ENCODE peak calls at places on chromosome 21, in nine cellular contexts. One of them, this sample, is unnamed.

GRCh38 chr21:21163904-21164303 is 165.7 kb downstream of the NCAM2 start:
- DNase-seq in fibroblast of the aortic adventitia: peak
- DNase-seq in pancreas: peak
- DNase-seq in A549: peak
- DNase-seq in MM.1S: peak
- DNase-seq in nephron progenitor cell: peak
- DNase-seq in astrocyte of the spinal cord: peak
- DNase-seq in breast epithelium: peak
- DNase-seq in osteocyte: no peak
- DNase-seq in this sample: no peak

GRCh38 chr21:23921670-23922418 is 1685.4 kb downstream of the MRPL39 start:
- DNase-seq in fibroblast of the aortic adventitia: no peak
- DNase-seq in pancreas: no peak
- DNase-seq in A549: no peak
- DNase-seq in MM.1S: peak
- DNase-seq in nephron progenitor cell: no peak
- DNase-seq in astrocyte of the spinal cord: no peak
- DNase-seq in breast epithelium: no peak
- DNase-seq in osteocyte: no peak
- DNase-seq in this sample: no peak

GRCh38 chr21:37863842-37864241 is 52.4 kb downstream of the KCNJ6 start:
- DNase-seq in fibroblast of the aortic adventitia: no peak
- DNase-seq in pancreas: no peak
- DNase-seq in A549: no peak
- DNase-seq in MM.1S: no peak
- DNase-seq in nephron progenitor cell: no peak
- DNase-seq in astrocyte of the spinal cord: peak
- DNase-seq in breast epithelium: no peak
- DNase-seq in osteocyte: peak
- DNase-seq in this sample: no peak

GRCh38 chr21:46427516-46427915 is 31.2 kb upstream of the DIP2A start:
- DNase-seq in fibroblast of the aortic adventitia: no peak
- DNase-seq in pancreas: no peak
- DNase-seq in A549: no peak
- DNase-seq in MM.1S: no peak
- DNase-seq in nephron progenitor cell: no peak
- DNase-seq in astrocyte of the spinal cord: no peak
- DNase-seq in breast epithelium: no peak
- DNase-seq in osteocyte: no peak
- DNase-seq in this sample: no peak

GRCh38 chr21:45999581-46000181 is 18.1 kb downstream of the COL6A1 start:
- DNase-seq in fibroblast of the aortic adventitia: no peak
- DNase-seq in pancreas: no peak
- DNase-seq in A549: no peak
- DNase-seq in MM.1S: no peak
- DNase-seq in nephron progenitor cell: no peak
- DNase-seq in astrocyte of the spinal cord: no peak
- DNase-seq in breast epithelium: peak
- DNase-seq in osteocyte: peak
- DNase-seq in this sample: no peak

GRCh38 chr21:34129039-34129891 is 55.9 kb downstream of the MRPS6 start:
- DNase-seq in fibroblast of the aortic adventitia: peak
- DNase-seq in pancreas: peak
- DNase-seq in A549: no peak
- DNase-seq in MM.1S: no peak
- DNase-seq in nephron progenitor cell: peak
- DNase-seq in astrocyte of the spinal cord: peak
- DNase-seq in breast epithelium: no peak
- DNase-seq in osteocyte: peak
- DNase-seq in this sample: no peak

GRCh38 chr21:42159560-42160110 is 59.3 kb upstream of the ABCG1 start:
- DNase-seq in fibroblast of the aortic adventitia: no peak
- DNase-seq in pancreas: no peak
- DNase-seq in A549: no peak
- DNase-seq in MM.1S: no peak
- DNase-seq in nephron progenitor cell: no peak
- DNase-seq in astrocyte of the spinal cord: no peak
- DNase-seq in breast epithelium: no peak
- DNase-seq in osteocyte: no peak
- DNase-seq in this sample: peak

GRCh38 chr21:9758888-9759287 is 762.5 kb upstream of the TPTE start:
- DNase-seq in fibroblast of the aortic adventitia: no peak
- DNase-seq in pancreas: no peak
- DNase-seq in A549: no peak
- DNase-seq in MM.1S: no peak
- DNase-seq in nephron progenitor cell: no peak
- DNase-seq in astrocyte of the spinal cord: no peak
- DNase-seq in breast epithelium: no peak
- DNase-seq in osteocyte: peak
- DNase-seq in this sample: no peak

GRCh38 chr21:22842875-22843274 is 1844.7 kb downstream of the NCAM2 start:
- DNase-seq in fibroblast of the aortic adventitia: no peak
- DNase-seq in pancreas: no peak
- DNase-seq in A549: no peak
- DNase-seq in MM.1S: no peak
- DNase-seq in nephron progenitor cell: peak
- DNase-seq in astrocyte of the spinal cord: no peak
- DNase-seq in breast epithelium: no peak
- DNase-seq in osteocyte: no peak
- DNase-seq in this sample: no peak

GRCh38 chr21:33642896-33643657 is 776 bp downstream of the ITSN1 start:
- DNase-seq in fibroblast of the aortic adventitia: peak
- DNase-seq in pancreas: peak
- DNase-seq in A549: peak
- DNase-seq in MM.1S: peak
- DNase-seq in nephron progenitor cell: peak
- DNase-seq in astrocyte of the spinal cord: no peak
- DNase-seq in breast epithelium: no peak
- DNase-seq in osteocyte: peak
- DNase-seq in this sample: peak

GRCh38 chr21:33441489-33442477 is 38.0 kb downstream of the TMEM50B start:
- DNase-seq in fibroblast of the aortic adventitia: peak
- DNase-seq in pancreas: no peak
- DNase-seq in A549: peak
- DNase-seq in MM.1S: no peak
- DNase-seq in nephron progenitor cell: peak
- DNase-seq in astrocyte of the spinal cord: peak
- DNase-seq in breast epithelium: peak
- DNase-seq in osteocyte: no peak
- DNase-seq in this sample: no peak

GRCh38 chr21:32300117-32300681 is 1.5 kb downstream of the MRAP start:
- DNase-seq in fibroblast of the aortic adventitia: no peak
- DNase-seq in pancreas: no peak
- DNase-seq in A549: no peak
- DNase-seq in MM.1S: no peak
- DNase-seq in nephron progenitor cell: no peak
- DNase-seq in astrocyte of the spinal cord: no peak
- DNase-seq in breast epithelium: no peak
- DNase-seq in osteocyte: no peak
- DNase-seq in this sample: no peak

DNA sequence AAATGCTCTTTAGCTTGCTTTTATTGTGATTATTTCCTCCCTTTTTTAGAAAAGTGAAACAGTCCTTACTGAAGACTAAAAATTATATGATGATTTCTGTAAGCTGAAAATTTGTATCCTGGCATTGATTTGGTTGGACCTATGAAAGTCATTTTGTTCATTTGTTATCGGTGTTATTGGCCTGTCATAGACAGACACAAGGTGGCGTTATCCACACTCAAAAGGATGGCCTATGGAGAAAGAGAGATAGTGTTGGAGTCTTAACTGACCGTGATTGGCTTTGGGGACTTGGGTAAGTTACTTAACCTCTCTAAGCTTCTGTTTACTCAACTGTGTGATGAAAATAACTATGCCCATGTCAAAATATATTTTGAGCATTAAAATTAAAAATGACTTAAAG is 203.6 kb upstream of the CHODL start:
- DNase-seq in fibroblast of the aortic adventitia: no peak
- DNase-seq in pancreas: no peak
- DNase-seq in A549: peak
- DNase-seq in MM.1S: peak
- DNase-seq in nephron progenitor cell: peak
- DNase-seq in astrocyte of the spinal cord: peak
- DNase-seq in breast epithelium: no peak
- DNase-seq in osteocyte: no peak
- DNase-seq in this sample: no peak
- TF ChIP-seq CTCF in fibroblast of the aortic adventitia: no peak
- TF ChIP-seq CTCF in pancreas: no peak
- TF ChIP-seq CTCF in A549: no peak
- TF ChIP-seq CTCF in MM.1S: peak
- TF ChIP-seq CTCF in nephron progenitor cell: peak
- TF ChIP-seq CTCF in astrocyte of the spinal cord: peak
- TF ChIP-seq CTCF in breast epithelium: no peak
- TF ChIP-seq CTCF in osteocyte: no peak
- TF ChIP-seq CTCF in this sample: peak

GRCh38 chr21:35441868-35442582 is 392.9 kb upstream of the RUNX1 start:
- DNase-seq in fibroblast of the aortic adventitia: no peak
- DNase-seq in pancreas: no peak
- DNase-seq in A549: no peak
- DNase-seq in MM.1S: no peak
- DNase-seq in nephron progenitor cell: no peak
- DNase-seq in astrocyte of the spinal cord: no peak
- DNase-seq in breast epithelium: no peak
- DNase-seq in osteocyte: no peak
- DNase-seq in this sample: no peak

GRCh38 chr21:35438643-35439404 is 389.7 kb upstream of the RUNX1 start:
- DNase-seq in fibroblast of the aortic adventitia: peak
- DNase-seq in pancreas: no peak
- DNase-seq in A549: no peak
- DNase-seq in MM.1S: peak
- DNase-seq in nephron progenitor cell: no peak
- DNase-seq in astrocyte of the spinal cord: no peak
- DNase-seq in breast epithelium: no peak
- DNase-seq in osteocyte: no peak
- DNase-seq in this sample: no peak

GRCh38 chr21:35437941-35438340 is 388.8 kb upstream of the RUNX1 start:
- DNase-seq in fibroblast of the aortic adventitia: no peak
- DNase-seq in pancreas: no peak
- DNase-seq in A549: no peak
- DNase-seq in MM.1S: no peak
- DNase-seq in nephron progenitor cell: no peak
- DNase-seq in astrocyte of the spinal cord: no peak
- DNase-seq in breast epithelium: no peak
- DNase-seq in osteocyte: no peak
- DNase-seq in this sample: no peak

DNA sequence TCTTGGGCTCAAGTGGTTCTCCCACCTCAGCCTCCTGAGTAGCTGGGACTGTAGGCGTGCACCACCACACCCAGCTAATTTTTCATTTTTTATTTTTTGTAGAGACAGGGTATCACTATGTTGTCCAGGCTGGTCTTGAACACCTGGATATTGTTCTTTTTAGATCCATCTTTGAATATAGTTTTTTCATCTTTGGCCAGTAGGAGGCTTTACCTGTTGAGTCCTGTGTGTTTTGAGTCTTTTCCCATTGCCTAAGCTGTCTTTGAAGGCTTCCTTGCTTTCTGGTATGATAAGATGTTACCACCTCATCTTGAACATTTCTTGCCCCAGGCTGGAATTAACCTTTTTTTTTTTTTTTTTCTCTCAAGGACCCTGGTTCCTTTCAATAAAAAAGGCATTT is 387.8 kb upstream of the RUNX1 start:
- DNase-seq in fibroblast of the aortic adventitia: no peak
- DNase-seq in pancreas: no peak
- DNase-seq in A549: no peak
- DNase-seq in MM.1S: no peak
- DNase-seq in nephron progenitor cell: no peak
- DNase-seq in astrocyte of the spinal cord: no peak
- DNase-seq in breast epithelium: no peak
- DNase-seq in osteocyte: no peak
- DNase-seq in this sample: no peak
- TF ChIP-seq CTCF in fibroblast of the aortic adventitia: no peak
- TF ChIP-seq CTCF in pancreas: no peak
- TF ChIP-seq CTCF in A549: no peak
- TF ChIP-seq CTCF in MM.1S: peak
- TF ChIP-seq CTCF in nephron progenitor cell: no peak
- TF ChIP-seq CTCF in astrocyte of the spinal cord: peak
- TF ChIP-seq CTCF in breast epithelium: no peak
- TF ChIP-seq CTCF in osteocyte: no peak
- TF ChIP-seq CTCF in this sample: peak

DNA sequence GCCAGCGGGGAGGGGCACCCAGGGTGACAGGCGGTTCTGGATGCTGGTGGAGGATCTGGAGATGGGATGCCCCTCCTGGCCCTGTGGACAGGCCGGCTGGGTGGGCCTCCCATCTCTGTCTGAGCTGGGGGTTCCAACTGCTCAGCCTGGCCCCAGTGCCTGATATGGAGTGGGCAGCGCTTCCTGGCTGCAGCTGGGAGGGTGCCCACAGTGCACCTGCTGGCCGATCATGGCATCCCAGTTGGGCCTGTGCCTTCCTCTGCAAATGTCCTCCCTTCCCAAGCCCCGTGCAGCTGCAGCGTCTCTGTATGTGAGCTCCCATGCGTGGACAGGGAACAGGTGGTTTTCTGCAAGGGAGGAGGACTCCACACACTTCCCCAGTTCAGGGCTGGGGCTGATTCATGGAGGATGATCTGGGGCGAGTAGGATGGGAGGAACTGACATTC is 2.1 kb downstream of the PFKL start:
- DNase-seq in fibroblast of the aortic adventitia: no peak
- DNase-seq in pancreas: peak
- DNase-seq in A549: no peak
- DNase-seq in MM.1S: no peak
- DNase-seq in nephron progenitor cell: no peak
- DNase-seq in astrocyte of the spinal cord: no peak
- DNase-seq in breast epithelium: no peak
- DNase-seq in osteocyte: no peak
- DNase-seq in this sample: no peak
- TF ChIP-seq CTCF in fibroblast of the aortic adventitia: no peak
- TF ChIP-seq CTCF in pancreas: no peak
- TF ChIP-seq CTCF in A549: no peak
- TF ChIP-seq CTCF in MM.1S: peak
- TF ChIP-seq CTCF in nephron progenitor cell: no peak
- TF ChIP-seq CTCF in astrocyte of the spinal cord: no peak
- TF ChIP-seq CTCF in breast epithelium: no peak
- TF ChIP-seq CTCF in osteocyte: no peak
- TF ChIP-seq CTCF in this sample: no peak

DNA sequence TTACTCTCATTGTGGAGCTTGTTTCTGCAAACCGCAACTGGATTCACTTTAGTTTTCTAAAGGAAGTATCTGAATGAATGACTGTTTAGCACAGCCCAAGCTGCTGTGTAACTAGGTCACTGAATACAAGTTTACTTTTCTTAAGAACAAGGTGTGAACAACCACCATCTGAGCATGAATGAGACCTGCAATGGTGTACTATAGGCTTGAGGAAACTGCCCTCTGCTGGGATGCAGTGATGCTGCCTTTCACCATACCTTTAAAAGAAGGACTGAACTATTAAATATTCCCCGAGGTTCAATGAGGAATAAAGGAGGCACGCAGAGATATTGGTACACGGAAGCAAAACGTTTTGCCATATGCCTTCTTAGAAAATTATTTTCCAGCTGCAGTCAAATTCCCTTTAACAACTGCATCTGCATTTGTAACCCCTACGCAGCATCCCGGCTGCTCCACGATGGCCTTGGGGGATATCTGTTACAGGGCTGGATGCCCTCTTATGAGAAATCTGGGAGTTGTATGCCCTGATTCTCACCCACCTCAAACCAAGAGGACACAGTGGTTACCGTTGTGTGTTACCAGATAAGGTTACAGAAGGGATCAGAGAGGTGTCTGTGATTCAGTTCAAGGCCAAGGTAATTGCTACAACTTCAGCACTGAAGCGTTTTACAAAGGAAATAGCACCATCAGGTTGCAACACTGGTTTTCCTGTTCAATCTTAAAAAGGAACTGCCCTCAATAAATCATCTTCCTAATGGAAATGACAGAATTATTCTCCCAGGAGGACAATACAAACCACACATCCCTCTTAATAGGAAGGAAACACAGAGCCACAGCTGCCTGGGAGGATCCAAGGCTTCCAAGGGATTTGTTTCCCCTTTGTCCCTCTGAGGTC is 470.5 kb downstream of the LTN1 start:
- DNase-seq in fibroblast of the aortic adventitia: peak
- DNase-seq in pancreas: no peak
- DNase-seq in A549: no peak
- DNase-seq in MM.1S: peak
- DNase-seq in nephron progenitor cell: no peak
- DNase-seq in astrocyte of the spinal cord: peak
- DNase-seq in breast epithelium: no peak
- DNase-seq in osteocyte: no peak
- DNase-seq in this sample: no peak
- TF ChIP-seq CTCF in fibroblast of the aortic adventitia: peak
- TF ChIP-seq CTCF in pancreas: no peak
- TF ChIP-seq CTCF in A549: no peak
- TF ChIP-seq CTCF in MM.1S: peak
- TF ChIP-seq CTCF in nephron progenitor cell: no peak
- TF ChIP-seq CTCF in astrocyte of the spinal cord: peak
- TF ChIP-seq CTCF in breast epithelium: no peak
- TF ChIP-seq CTCF in osteocyte: peak
- TF ChIP-seq CTCF in this sample: peak